ENCODE peak calls at places on chromosomes 3 and 15, in eight cellular contexts. F, Q, V, T, Z, U, D and A are unnamed samples.

GRCh38 chr3:13506680-13507079 is 26.6 kb downstream of the HDAC11 start:
- DNase-seq in F (no peak), Q (no peak), V (no peak), T (no peak), Z (no peak), U (no peak), D (no peak), A (no peak)

GRCh38 chr3:52350436-52350835 is 34.3 kb downstream of the DNAH1 start:
- DNase-seq in F (no peak), Q (no peak), V (no peak), T (no peak), Z (no peak), U (no peak), D (no peak), A (no peak)

GRCh38 chr15:77966540-77967290 is 110.8 kb downstream of the TBC1D2B start:
- DNase-seq in F (peak), Q (peak), V (peak), T (no peak), Z (no peak), U (peak), D (peak), A (peak)

GRCh38 chr15:75904241-75904631 is 558 bp downstream of the FBXO22 start:
- DNase-seq in F (peak), Q (peak), V (no peak), T (peak), Z (no peak), U (no peak), D (peak), A (peak)

GRCh38 chr15:68980786-68981185 is 33.7 kb upstream of the NOX5 start:
- DNase-seq in F (no peak), Q (no peak), V (no peak), T (no peak), Z (no peak), U (no peak), D (no peak), A (no peak)

GRCh38 chr3:106485202-106485601 is 616.4 kb upstream of the CBLB start:
- DNase-seq in F (no peak), Q (no peak), V (no peak), T (no peak), Z (no peak), U (no peak), D (no peak), A (no peak)

GRCh38 chr3:35137612-35138011 is 501.7 kb upstream of the ARPP21 start:
- DNase-seq in F (no peak), Q (no peak), V (no peak), T (no peak), Z (no peak), U (no peak), D (no peak), A (no peak)

GRCh38 chr3:195906865-195907729 is 1.3 kb downstream of the TNK2 start:
- DNase-seq in F (no peak), Q (no peak), V (peak), T (no peak), Z (no peak), U (no peak), D (no peak), A (peak)

GRCh38 chr3:98954806-98955205 is 53.3 kb upstream of the DCBLD2 start:
- DNase-seq in F (peak), Q (peak), V (no peak), T (no peak), Z (no peak), U (peak), D (no peak), A (no peak)

GRCh38 chr3:124529826-124530571 is 200.3 kb upstream of the UMPS start:
- DNase-seq in F (peak), Q (peak), V (no peak), T (no peak), Z (no peak), U (no peak), D (no peak), A (no peak)

GRCh38 chr3:46378426-46378942 is 7.7 kb downstream of the CCR5 start:
- DNase-seq in F (peak), Q (peak), V (no peak), T (peak), Z (peak), U (peak), D (peak), A (peak)

GRCh38 chr3:52873433-52874159 is 23.8 kb downstream of the STIMATE start:
- DNase-seq in F (peak), Q (no peak), V (no peak), T (no peak), Z (peak), U (no peak), D (peak), A (peak)

GRCh38 chr3:71146673-71147072 is 436.9 kb downstream of the FOXP1 start:
- DNase-seq in F (no peak), Q (no peak), V (no peak), T (no peak), Z (no peak), U (no peak), D (no peak), A (no peak)

GRCh38 chr15:70281811-70282307 is 184.1 kb upstream of the TLE3 start:
- DNase-seq in F (peak), Q (peak), V (no peak), T (no peak), Z (no peak), U (no peak), D (peak), A (no peak)

GRCh38 chr15:52652984-52653383 is 26.2 kb downstream of the ATOSA start:
- DNase-seq in F (peak), Q (peak), V (no peak), T (no peak), Z (peak), U (no peak), D (peak), A (peak)

GRCh38 chr3:42749025-42749752 is 23.9 kb downstream of the CCDC13 start:
- DNase-seq in F (no peak), Q (no peak), V (no peak), T (no peak), Z (no peak), U (no peak), D (no peak), A (no peak)

GRCh38 chr3:187726564-187726963 is 18.7 kb downstream of the BCL6 start:
- DNase-seq in F (no peak), Q (no peak), V (no peak), T (no peak), Z (no peak), U (no peak), D (no peak), A (no peak)

GRCh38 chr15:44066211-44066827 is 128.8 kb downstream of the FRMD5 start:
- DNase-seq in F (peak), Q (peak), V (peak), T (no peak), Z (peak), U (peak), D (peak), A (peak)

GRCh38 chr3:25441234-25441856 is 13.3 kb downstream of the RARB start:
- DNase-seq in F (no peak), Q (no peak), V (no peak), T (no peak), Z (no peak), U (peak), D (no peak), A (no peak)

GRCh38 chr3:44242716-44243115 is 1.0 kb downstream of the TOPAZ1 start:
- DNase-seq in F (no peak), Q (no peak), V (no peak), T (no peak), Z (no peak), U (no peak), D (no peak), A (no peak)

GRCh38 chr3:15284121-15284889 is 48.1 kb downstream of the SH3BP5 start:
- DNase-seq in F (peak), Q (no peak), V (no peak), T (no peak), Z (no peak), U (no peak), D (no peak), A (no peak)

GRCh38 chr3:117630885-117631284 is 921.3 kb downstream of the TUSC7 start:
- DNase-seq in F (no peak), Q (no peak), V (no peak), T (no peak), Z (peak), U (no peak), D (no peak), A (no peak)

GRCh38 chr3:128551872-128552271 is 58.9 kb upstream of the GATA2 start:
- DNase-seq in F (no peak), Q (no peak), V (no peak), T (no peak), Z (no peak), U (no peak), D (no peak), A (no peak)

GRCh38 chr15:73771380-73772095 is 18.4 kb upstream of the INSYN1 start:
- DNase-seq in F (no peak), Q (no peak), V (no peak), T (no peak), Z (no peak), U (no peak), D (no peak), A (no peak)

GRCh38 chr15:78850926-78851600 is 21.6 kb upstream of the MORF4L1 start:
- DNase-seq in F (no peak), Q (no peak), V (no peak), T (no peak), Z (no peak), U (no peak), D (no peak), A (peak)

GRCh38 chr3:172624999-172625398 is 85.9 kb downstream of the NCEH1 start:
- DNase-seq in F (no peak), Q (no peak), V (no peak), T (no peak), Z (no peak), U (no peak), D (no peak), A (peak)

GRCh38 chr3:3015472-3016089 is 94.6 kb downstream of the IL5RA start:
- DNase-seq in F (no peak), Q (no peak), V (no peak), T (no peak), Z (peak), U (peak), D (peak), A (peak)